ENCODE peak calls at places on chromosomes 3 and 15, in seven cellular contexts. U is NCI-H1105 treated with DMSO at 0.1 percent for 48 hours, D is KBM-7, Z is NCI-H510A, W is GM12865, L is NCI-H774, T is ELR. P is an unnamed sample.

GRCh38 chr15:79004336-79004735 is 59.5 kb upstream of the CTSH start:
- DNase-seq in Z (no peak), L (no peak), W (peak), T (peak), D (peak), U (no peak), P (no peak)

GRCh38 chr3:195170521-195170920 is 100.4 kb downstream of the XXYLT1 start:
- DNase-seq in U (no peak), D (no peak), L (no peak), W (no peak), Z (no peak), T (no peak), P (no peak)

GRCh38 chr3:64489361-64490044 is 198.3 kb downstream of the ADAMTS9 start:
- DNase-seq in W (no peak), Z (peak), D (no peak), L (peak), T (no peak), U (peak), P (peak)

GRCh38 chr3:30370681-30371271 is 235.6 kb upstream of the TGFBR2 start:
- DNase-seq in U (no peak), T (no peak), D (no peak), Z (no peak), L (no peak), W (no peak), P (no peak)

GRCh38 chr3:192804502-192804901 is 77.2 kb upstream of the FGF12 start:
- DNase-seq in W (no peak), T (no peak), Z (no peak), L (no peak), D (no peak), U (no peak), P (no peak)

GRCh38 chr3:173785004-173785403 is 387.5 kb downstream of the NLGN1 start:
- DNase-seq in U (no peak), T (peak), D (no peak), Z (no peak), W (no peak), L (no peak), P (no peak)

GRCh38 chr3:71111784-71112440 is 471.6 kb downstream of the FOXP1 start:
- DNase-seq in Z (no peak), U (no peak), W (no peak), T (peak), D (no peak), L (no peak), P (no peak)

GRCh38 chr15:39181348-39181747 is 399.5 kb upstream of the THBS1 start:
- DNase-seq in L (no peak), T (no peak), U (no peak), W (no peak), D (no peak), Z (no peak), P (no peak)

GRCh38 chr15:67953286-67953685 is 100.8 kb upstream of the PIAS1 start:
- DNase-seq in U (no peak), L (no peak), Z (no peak), W (no peak), D (peak), T (no peak), P (no peak)

GRCh38 chr3:31534036-31534435 is 1.3 kb downstream of the STT3B start:
- DNase-seq in Z (no peak), W (peak), T (peak), D (peak), U (peak), L (no peak), P (peak)

GRCh38 chr15:25177955-25178801 is 223.4 kb downstream of the SNRPN start:
- DNase-seq in T (no peak), L (no peak), U (no peak), W (no peak), Z (no peak), D (no peak), P (no peak)

GRCh38 chr3:1439395-1439794 is 346.6 kb downstream of the CNTN6 start:
- DNase-seq in U (no peak), W (peak), T (no peak), Z (no peak), L (no peak), D (peak), P (no peak)

GRCh38 chr3:169923189-169923588 is 11.8 kb downstream of the SAMD7 start:
- DNase-seq in W (no peak), L (peak), T (no peak), Z (no peak), D (no peak), U (peak), P (peak)

P was measured in NCI-H345.